ENCODE peak calls at places on chromosomes 1 and 21, in seven cellular contexts. W, S, O, Z, I, T and M are unnamed samples.

GRCh38 chr1:10057305-10057704 is 24.5 kb downstream of the UBE4B start:
- DNase-seq in T (no peak), I (no peak), S (no peak), O (peak), Z (no peak), W (no peak), M (no peak)

GRCh38 chr1:7229696-7230095 is 444.4 kb downstream of the CAMTA1 start:
- DNase-seq in T (no peak), S (no peak), O (no peak), Z (no peak), I (no peak), W (no peak), M (no peak)

GRCh38 chr1:180863158-180863775 is 49.4 kb upstream of the KIAA1614 start:
- DNase-seq in I (no peak), S (no peak), Z (peak), W (peak), O (no peak), T (no peak), M (peak)

GRCh38 chr1:92502247-92502646 is 15.5 kb upstream of the GFI1 start:
- DNase-seq in T (no peak), O (no peak), Z (no peak), I (no peak), W (no peak), S (no peak), M (no peak)

GRCh38 chr21:35850029-35850428 is 210.3 kb downstream of the SETD4 start:
- DNase-seq in I (no peak), S (no peak), O (no peak), Z (peak), W (no peak), T (no peak), M (no peak)

GRCh38 chr1:100860397-100860991 is 34.1 kb downstream of the EXTL2 start:
- DNase-seq in I (no peak), W (no peak), T (no peak), Z (no peak), O (no peak), S (no peak), M (no peak)

GRCh38 chr1:244074559-244075171 is 23.6 kb downstream of the ZBTB18 start:
- DNase-seq in O (no peak), S (peak), I (no peak), W (no peak), Z (no peak), T (no peak), M (no peak)

GRCh38 chr1:243605604-243606003 is 244.4 kb downstream of the AKT3 start:
- DNase-seq in Z (no peak), I (no peak), T (no peak), W (no peak), O (no peak), S (no peak), M (no peak)

GRCh38 chr1:42736152-42736551 is 3.9 kb downstream of the CLDN19 start:
- DNase-seq in Z (no peak), I (peak), S (peak), O (no peak), T (no peak), W (peak), M (no peak)

GRCh38 chr1:46991083-46991923 is 32.2 kb upstream of the CYP4X1 start:
- DNase-seq in O (no peak), Z (no peak), S (no peak), W (no peak), T (no peak), I (no peak), M (no peak)

GRCh38 chr1:7574121-7575040 is 196.7 kb upstream of the VAMP3 start:
- DNase-seq in O (no peak), S (peak), T (no peak), W (no peak), Z (peak), I (no peak), M (no peak)

GRCh38 chr1:218755128-218755527 is 410.0 kb downstream of the TGFB2 start:
- DNase-seq in T (no peak), Z (no peak), O (no peak), S (no peak), I (no peak), W (no peak), M (no peak)

GRCh38 chr1:14300991-14301703 is 297.3 kb upstream of the KAZN start:
- DNase-seq in T (no peak), W (no peak), S (peak), O (peak), Z (no peak), I (peak), M (no peak)

GRCh38 chr1:31163866-31164265 is 75.8 kb downstream of the NKAIN1 start:
- DNase-seq in W (no peak), T (no peak), Z (no peak), S (no peak), O (no peak), I (no peak), M (no peak)

GRCh38 chr1:31159869-31160611 is 79.6 kb downstream of the NKAIN1 start:
- DNase-seq in W (no peak), Z (no peak), O (no peak), I (no peak), S (no peak), T (no peak), M (no peak)

GRCh38 chr1:31164291-31164690 is 75.4 kb downstream of the NKAIN1 start:
- DNase-seq in Z (no peak), W (no peak), S (no peak), T (no peak), I (no peak), O (no peak), M (no peak)

GRCh38 chr1:31159323-31159722 is 80.4 kb downstream of the NKAIN1 start:
- DNase-seq in O (no peak), Z (no peak), I (no peak), W (no peak), S (no peak), T (no peak), M (no peak)

DNA sequence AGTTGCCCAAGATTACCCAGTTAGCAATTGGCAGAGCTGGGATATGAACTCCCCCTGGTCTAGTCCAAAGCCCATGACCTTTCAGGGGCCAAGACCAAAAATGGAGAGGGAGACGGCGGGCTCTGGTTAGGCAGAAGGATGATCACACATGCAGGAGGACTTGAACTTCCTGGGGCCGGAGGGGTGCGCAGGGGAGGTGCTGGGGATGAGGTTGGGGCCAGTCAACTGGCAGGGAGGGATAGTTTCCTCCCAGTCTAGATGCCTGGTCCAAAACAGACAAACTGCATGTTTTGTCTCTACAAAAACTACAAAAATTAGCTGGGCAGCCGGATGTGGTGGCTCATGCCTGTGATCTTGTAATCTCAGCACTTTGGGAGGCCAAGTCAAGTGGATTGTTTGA is 78.1 kb downstream of the NKAIN1 start:
- DNase-seq in S (no peak), W (no peak), O (no peak), I (no peak), T (no peak), Z (no peak), M (no peak)
- TF ChIP-seq EP300 in S (no peak), W (no peak), O (no peak), I (no peak), T (no peak), Z (no peak), M (no peak)

GRCh38 chr21:38806153-38806941 is 618 bp downstream of the ETS2 start:
- DNase-seq in S (no peak), I (peak), Z (no peak), O (peak), T (no peak), W (no peak), M (peak)

GRCh38 chr21:38807481-38807880 is 1.8 kb downstream of the ETS2 start:
- DNase-seq in W (no peak), Z (no peak), T (no peak), O (no peak), I (no peak), S (no peak), M (no peak)

GRCh38 chr21:38806942-38807284 is 1.2 kb downstream of the ETS2 start:
- DNase-seq in T (no peak), S (no peak), I (no peak), Z (no peak), O (no peak), W (no peak), M (no peak)

GRCh38 chr21:38809170-38809878 is 3.6 kb downstream of the ETS2 start:
- DNase-seq in W (no peak), I (no peak), O (no peak), S (no peak), T (no peak), Z (no peak), M (no peak)

DNA sequence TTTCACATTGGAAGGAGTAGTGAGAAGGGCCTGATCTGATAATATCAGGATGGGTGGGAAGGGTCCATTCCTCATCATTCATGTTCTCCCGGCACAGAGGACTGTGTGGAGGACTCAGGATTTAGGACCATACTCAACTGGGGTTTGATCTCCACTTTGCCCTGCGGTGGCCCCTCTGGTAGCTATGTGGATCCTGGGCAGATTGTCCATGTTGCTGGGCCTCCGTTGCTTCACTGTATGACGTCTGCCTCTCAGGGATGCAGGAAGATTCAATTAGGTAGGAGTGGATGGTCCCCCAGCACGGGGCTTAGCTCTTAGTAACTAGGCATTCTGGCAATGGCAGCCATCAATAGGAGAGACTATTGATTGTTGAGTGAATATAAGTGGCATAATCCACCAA is 2.3 kb downstream of the ETS2 start:
- DNase-seq in Z (no peak), W (no peak), T (no peak), I (no peak), O (no peak), S (no peak), M (no peak)
- TF ChIP-seq EP300 in Z (no peak), W (no peak), T (no peak), I (no peak), O (no peak), S (no peak), M (no peak)

DNA sequence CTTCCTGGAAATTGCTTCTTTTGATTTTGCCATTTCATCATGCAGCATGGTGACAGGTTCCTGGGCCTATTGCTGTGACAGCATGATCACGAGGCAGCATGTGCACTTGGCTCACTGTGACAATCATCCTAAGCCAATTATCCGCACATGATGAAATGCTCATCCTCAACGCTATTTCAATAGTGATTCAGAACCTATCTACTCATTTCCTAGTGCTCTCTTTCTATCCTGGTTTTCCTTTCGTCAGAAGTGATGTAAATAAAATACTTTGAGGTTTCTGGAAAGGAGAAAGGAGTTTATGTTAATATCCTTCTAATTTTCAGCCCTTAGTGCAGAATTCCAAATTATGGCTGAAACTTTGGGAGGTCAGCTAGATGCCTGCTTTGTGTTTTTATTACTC is 110.6 kb upstream of the ADAMTS5 start:
- DNase-seq in T (no peak), I (peak), O (no peak), W (no peak), Z (no peak), S (no peak), M (no peak)
- TF ChIP-seq EP300 in T (no peak), I (no peak), O (no peak), W (no peak), Z (no peak), S (no peak), M (no peak)

DNA sequence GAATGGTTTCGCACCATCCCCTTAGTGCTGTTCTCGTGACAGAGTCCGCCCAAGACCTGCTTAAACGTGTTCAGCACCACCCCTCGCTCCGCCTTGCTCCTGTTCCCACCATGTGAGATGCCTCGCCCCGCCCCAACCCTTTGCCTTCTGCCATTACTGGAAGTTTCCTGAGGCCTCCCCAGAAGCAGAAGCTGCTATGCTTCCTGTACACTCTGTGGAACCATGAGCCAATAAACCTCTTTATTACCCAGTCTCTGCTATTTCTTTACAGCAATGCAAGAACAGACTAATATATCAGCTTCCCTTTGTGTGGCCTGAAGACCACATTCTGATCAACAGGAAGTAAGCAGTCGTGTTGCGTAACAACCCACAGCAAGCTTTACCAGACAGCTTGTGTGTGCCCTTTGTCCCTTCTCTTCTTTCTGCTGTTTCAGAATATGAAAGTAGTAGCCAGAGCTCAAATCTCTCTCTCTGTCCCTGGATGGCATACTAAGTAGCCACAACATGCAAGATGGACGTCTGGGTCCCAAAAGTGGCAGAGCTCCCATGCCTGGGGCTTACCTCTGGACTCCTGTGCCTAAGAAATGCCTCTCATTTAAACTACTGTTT is 14.1 kb downstream of the HENMT1 start:
- DNase-seq in I (peak), Z (peak), S (peak), W (no peak), T (no peak), O (peak), M (peak)
- TF ChIP-seq EP300 in I (no peak), Z (no peak), S (no peak), W (no peak), T (no peak), O (no peak), M (no peak)

GRCh38 chr1:90823686-90824085 is 106.6 kb upstream of the BARHL2 start:
- DNase-seq in W (no peak), Z (no peak), I (no peak), S (no peak), T (no peak), O (no peak), M (no peak)

GRCh38 chr1:90821152-90821792 is 104.2 kb upstream of the BARHL2 start:
- DNase-seq in T (no peak), W (no peak), O (no peak), I (no peak), S (no peak), Z (no peak), M (no peak)

GRCh38 chr1:90817399-90817798 is 100.3 kb upstream of the BARHL2 start:
- DNase-seq in I (no peak), S (no peak), W (no peak), T (no peak), Z (no peak), O (no peak), M (no peak)

GRCh38 chr1:90821793-90822359 is 104.8 kb upstream of the BARHL2 start:
- DNase-seq in Z (no peak), S (no peak), O (no peak), T (no peak), I (no peak), W (no peak), M (no peak)

GRCh38 chr1:90820727-90821126 is 103.6 kb upstream of the BARHL2 start:
- DNase-seq in O (no peak), W (no peak), T (no peak), I (no peak), Z (no peak), S (no peak), M (no peak)
- TF ChIP-seq EP300 in O (no peak), W (no peak), T (no peak), I (no peak), Z (no peak), S (no peak), M (no peak)

GRCh38 chr1:234842726-234843641 is 233.0 kb upstream of the IRF2BP2 start:
- DNase-seq in Z (no peak), T (peak), I (peak), O (no peak), W (no peak), S (no peak), M (no peak)
- TF ChIP-seq EP300 in Z (no peak), T (peak), I (no peak), O (no peak), W (no peak), S (no peak), M (no peak)